ENCODE peak calls at places on chromosomes 13 and 19, in eight cellular contexts. One of them, this sample, is unnamed.

GRCh38 chr19:43634068-43634467 is 5.6 kb downstream of the CADM4 start:
- DNase-seq in IMR-90: no peak
- DNase-seq in heart left ventricle: no peak
- DNase-seq in NB4: no peak
- DNase-seq in ovary: no peak
- DNase-seq in testis: no peak
- DNase-seq in H1: no peak
- DNase-seq in right lobe of liver: no peak
- DNase-seq in this sample: no peak

GRCh38 chr13:42047561-42048322 is 706 bp upstream of the DGKH start:
- DNase-seq in NB4: peak
- DNase-seq in right lobe of liver: peak
- DNase-seq in H1: no peak
- DNase-seq in ovary: peak
- DNase-seq in testis: peak
- DNase-seq in IMR-90: peak
- DNase-seq in heart left ventricle: peak
- DNase-seq in this sample: peak

GRCh38 chr13:106617561-106617960 is 49.6 kb upstream of the ARGLU1 start:
- DNase-seq in NB4: no peak
- DNase-seq in H1: peak
- DNase-seq in heart left ventricle: no peak
- DNase-seq in ovary: no peak
- DNase-seq in right lobe of liver: no peak
- DNase-seq in testis: no peak
- DNase-seq in IMR-90: peak
- DNase-seq in this sample: no peak

GRCh38 chr19:34276614-34277013 is 22.3 kb downstream of the GARRE1 start:
- DNase-seq in H1: no peak
- DNase-seq in ovary: no peak
- DNase-seq in right lobe of liver: no peak
- DNase-seq in NB4: no peak
- DNase-seq in IMR-90: no peak
- DNase-seq in testis: peak
- DNase-seq in heart left ventricle: no peak
- DNase-seq in this sample: no peak

GRCh38 chr19:6071840-6072239 is 38.5 kb downstream of the RFX2 start:
- DNase-seq in H1: no peak
- DNase-seq in NB4: no peak
- DNase-seq in IMR-90: no peak
- DNase-seq in ovary: no peak
- DNase-seq in right lobe of liver: no peak
- DNase-seq in testis: no peak
- DNase-seq in heart left ventricle: no peak
- DNase-seq in this sample: no peak

GRCh38 chr13:49448753-49449152 is 4.7 kb downstream of the SETDB2 start:
- DNase-seq in NB4: no peak
- DNase-seq in testis: no peak
- DNase-seq in IMR-90: no peak
- DNase-seq in ovary: no peak
- DNase-seq in heart left ventricle: no peak
- DNase-seq in H1: no peak
- DNase-seq in right lobe of liver: no peak
- DNase-seq in this sample: no peak

GRCh38 chr19:3649888-3650287 is 23.3 kb upstream of the CACTIN start:
- DNase-seq in ovary: no peak
- DNase-seq in heart left ventricle: no peak
- DNase-seq in IMR-90: no peak
- DNase-seq in H1: no peak
- DNase-seq in NB4: no peak
- DNase-seq in testis: no peak
- DNase-seq in right lobe of liver: no peak
- DNase-seq in this sample: no peak

GRCh38 chr13:42474954-42475353 is 99.0 kb upstream of the TNFSF11 start:
- DNase-seq in right lobe of liver: no peak
- DNase-seq in IMR-90: peak
- DNase-seq in heart left ventricle: no peak
- DNase-seq in H1: no peak
- DNase-seq in ovary: no peak
- DNase-seq in NB4: no peak
- DNase-seq in testis: no peak
- DNase-seq in this sample: no peak

GRCh38 chr13:113647351-113648217 is 10.4 kb downstream of the ATP4B start:
- DNase-seq in H1: no peak
- DNase-seq in ovary: peak
- DNase-seq in NB4: no peak
- DNase-seq in right lobe of liver: peak
- DNase-seq in IMR-90: no peak
- DNase-seq in testis: peak
- DNase-seq in heart left ventricle: peak
- DNase-seq in this sample: peak

GRCh38 chr13:75353786-75354193 is 128.2 kb downstream of the TBC1D4 start:
- DNase-seq in ovary: no peak
- DNase-seq in testis: no peak
- DNase-seq in heart left ventricle: peak
- DNase-seq in right lobe of liver: no peak
- DNase-seq in NB4: no peak
- DNase-seq in H1: no peak
- DNase-seq in IMR-90: peak
- DNase-seq in this sample: no peak

GRCh38 chr13:51177188-51177587 is 45.0 kb upstream of the FAM124A start:
- DNase-seq in ovary: no peak
- DNase-seq in testis: no peak
- DNase-seq in right lobe of liver: no peak
- DNase-seq in H1: no peak
- DNase-seq in heart left ventricle: no peak
- DNase-seq in IMR-90: no peak
- DNase-seq in NB4: no peak
- DNase-seq in this sample: no peak

GRCh38 chr13:91704398-91704797 is 306.0 kb downstream of the GPC5 start:
- DNase-seq in right lobe of liver: no peak
- DNase-seq in H1: no peak
- DNase-seq in testis: no peak
- DNase-seq in NB4: no peak
- DNase-seq in heart left ventricle: no peak
- DNase-seq in ovary: no peak
- DNase-seq in IMR-90: no peak
- DNase-seq in this sample: no peak

GRCh38 chr13:40220299-40220935 is 446.0 kb downstream of the FOXO1 start:
- DNase-seq in right lobe of liver: no peak
- DNase-seq in NB4: no peak
- DNase-seq in ovary: no peak
- DNase-seq in IMR-90: no peak
- DNase-seq in H1: no peak
- DNase-seq in testis: no peak
- DNase-seq in heart left ventricle: no peak
- DNase-seq in this sample: no peak

GRCh38 chr19:45547965-45548609 is 36.5 kb downstream of the OPA3 start:
- DNase-seq in NB4: no peak
- DNase-seq in testis: no peak
- DNase-seq in heart left ventricle: no peak
- DNase-seq in ovary: no peak
- DNase-seq in IMR-90: peak
- DNase-seq in right lobe of liver: no peak
- DNase-seq in H1: no peak
- DNase-seq in this sample: peak

GRCh38 chr13:88000239-88000638 is 329.1 kb downstream of the SLITRK5 start:
- DNase-seq in ovary: no peak
- DNase-seq in right lobe of liver: no peak
- DNase-seq in IMR-90: peak
- DNase-seq in heart left ventricle: no peak
- DNase-seq in testis: no peak
- DNase-seq in NB4: peak
- DNase-seq in H1: no peak
- DNase-seq in this sample: no peak

GRCh38 chr13:43374621-43375020 is 351.2 kb downstream of the DNAJC15 start:
- DNase-seq in testis: no peak
- DNase-seq in NB4: peak
- DNase-seq in IMR-90: peak
- DNase-seq in right lobe of liver: no peak
- DNase-seq in ovary: no peak
- DNase-seq in heart left ventricle: no peak
- DNase-seq in H1: no peak
- DNase-seq in this sample: no peak

GRCh38 chr13:77026255-77026782 is 640 bp downstream of the FBXL3 start:
- DNase-seq in heart left ventricle: peak
- DNase-seq in right lobe of liver: peak
- DNase-seq in NB4: peak
- DNase-seq in IMR-90: peak
- DNase-seq in ovary: peak
- DNase-seq in H1: no peak
- DNase-seq in testis: peak
- DNase-seq in this sample: peak
- TF ChIP-seq POLR2A in heart left ventricle: no peak
- TF ChIP-seq POLR2A in right lobe of liver: no peak
- TF ChIP-seq POLR2A in NB4: no peak
- TF ChIP-seq POLR2A in IMR-90: no peak
- TF ChIP-seq POLR2A in ovary: no peak
- TF ChIP-seq POLR2A in H1: no peak
- TF ChIP-seq POLR2A in testis: no peak
- TF ChIP-seq POLR2A in this sample: no peak

GRCh38 chr19:1393841-1394240 is 7.5 kb downstream of the GAMT start:
- DNase-seq in ovary: no peak
- DNase-seq in heart left ventricle: no peak
- DNase-seq in IMR-90: no peak
- DNase-seq in H1: no peak
- DNase-seq in testis: no peak
- DNase-seq in right lobe of liver: no peak
- DNase-seq in NB4: no peak
- DNase-seq in this sample: no peak

GRCh38 chr19:1396019-1396767 is 5.1 kb downstream of the GAMT start:
- DNase-seq in NB4: no peak
- DNase-seq in ovary: no peak
- DNase-seq in right lobe of liver: peak
- DNase-seq in IMR-90: no peak
- DNase-seq in H1: no peak
- DNase-seq in heart left ventricle: no peak
- DNase-seq in testis: no peak
- DNase-seq in this sample: no peak

GRCh38 chr19:1396768-1397679 is 4.3 kb downstream of the GAMT start:
- DNase-seq in testis: no peak
- DNase-seq in NB4: no peak
- DNase-seq in IMR-90: no peak
- DNase-seq in right lobe of liver: peak
- DNase-seq in ovary: no peak
- DNase-seq in heart left ventricle: no peak
- DNase-seq in H1: no peak
- DNase-seq in this sample: no peak

GRCh38 chr19:1394252-1395193 is 6.8 kb downstream of the GAMT start:
- DNase-seq in H1: no peak
- DNase-seq in NB4: no peak
- DNase-seq in IMR-90: no peak
- DNase-seq in ovary: no peak
- DNase-seq in heart left ventricle: no peak
- DNase-seq in right lobe of liver: peak
- DNase-seq in testis: no peak
- DNase-seq in this sample: no peak

GRCh38 chr19:1395194-1396018 is 5.9 kb downstream of the GAMT start:
- DNase-seq in heart left ventricle: no peak
- DNase-seq in ovary: peak
- DNase-seq in right lobe of liver: peak
- DNase-seq in H1: no peak
- DNase-seq in NB4: no peak
- DNase-seq in IMR-90: no peak
- DNase-seq in testis: no peak
- DNase-seq in this sample: no peak
- TF ChIP-seq POLR2A in heart left ventricle: no peak
- TF ChIP-seq POLR2A in ovary: no peak
- TF ChIP-seq POLR2A in right lobe of liver: peak
- TF ChIP-seq POLR2A in H1: no peak
- TF ChIP-seq POLR2A in NB4: no peak
- TF ChIP-seq POLR2A in IMR-90: no peak
- TF ChIP-seq POLR2A in testis: no peak
- TF ChIP-seq POLR2A in this sample: no peak

DNA sequence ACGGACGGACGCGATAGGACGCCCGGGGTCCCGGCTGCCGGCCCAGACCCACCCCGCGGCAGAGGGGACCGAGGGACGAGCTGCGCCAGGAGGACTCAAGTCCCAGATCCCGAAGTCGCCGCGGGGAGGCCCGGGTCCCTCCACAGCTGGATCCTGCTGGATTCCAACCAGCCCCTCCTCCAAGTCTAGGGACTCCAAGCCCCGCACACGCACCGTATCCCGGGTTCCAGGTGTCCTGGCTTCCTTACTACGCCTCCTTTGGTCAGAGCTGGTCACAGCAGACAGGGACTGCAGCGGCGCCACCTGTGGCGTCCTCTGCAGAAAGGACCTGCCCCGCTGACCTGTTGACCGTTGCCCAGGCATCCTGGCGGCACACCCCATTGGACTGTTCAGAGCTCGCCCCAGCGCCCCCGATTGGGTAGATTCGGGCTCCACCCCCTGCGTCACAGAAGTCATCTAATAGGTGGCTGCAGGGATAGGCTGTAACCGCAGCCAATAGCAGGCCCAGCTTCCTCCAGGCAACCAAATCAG is 29.0 kb upstream of the ZNF709 start:
- DNase-seq in H1: peak
- DNase-seq in IMR-90: no peak
- DNase-seq in NB4: no peak
- DNase-seq in ovary: peak
- DNase-seq in heart left ventricle: no peak
- DNase-seq in right lobe of liver: no peak
- DNase-seq in testis: peak
- DNase-seq in this sample: no peak
- TF ChIP-seq POLR2A in H1: no peak
- TF ChIP-seq POLR2A in IMR-90: no peak
- TF ChIP-seq POLR2A in NB4: no peak
- TF ChIP-seq POLR2A in ovary: no peak
- TF ChIP-seq POLR2A in heart left ventricle: no peak
- TF ChIP-seq POLR2A in right lobe of liver: no peak
- TF ChIP-seq POLR2A in testis: no peak
- TF ChIP-seq POLR2A in this sample: no peak

DNA sequence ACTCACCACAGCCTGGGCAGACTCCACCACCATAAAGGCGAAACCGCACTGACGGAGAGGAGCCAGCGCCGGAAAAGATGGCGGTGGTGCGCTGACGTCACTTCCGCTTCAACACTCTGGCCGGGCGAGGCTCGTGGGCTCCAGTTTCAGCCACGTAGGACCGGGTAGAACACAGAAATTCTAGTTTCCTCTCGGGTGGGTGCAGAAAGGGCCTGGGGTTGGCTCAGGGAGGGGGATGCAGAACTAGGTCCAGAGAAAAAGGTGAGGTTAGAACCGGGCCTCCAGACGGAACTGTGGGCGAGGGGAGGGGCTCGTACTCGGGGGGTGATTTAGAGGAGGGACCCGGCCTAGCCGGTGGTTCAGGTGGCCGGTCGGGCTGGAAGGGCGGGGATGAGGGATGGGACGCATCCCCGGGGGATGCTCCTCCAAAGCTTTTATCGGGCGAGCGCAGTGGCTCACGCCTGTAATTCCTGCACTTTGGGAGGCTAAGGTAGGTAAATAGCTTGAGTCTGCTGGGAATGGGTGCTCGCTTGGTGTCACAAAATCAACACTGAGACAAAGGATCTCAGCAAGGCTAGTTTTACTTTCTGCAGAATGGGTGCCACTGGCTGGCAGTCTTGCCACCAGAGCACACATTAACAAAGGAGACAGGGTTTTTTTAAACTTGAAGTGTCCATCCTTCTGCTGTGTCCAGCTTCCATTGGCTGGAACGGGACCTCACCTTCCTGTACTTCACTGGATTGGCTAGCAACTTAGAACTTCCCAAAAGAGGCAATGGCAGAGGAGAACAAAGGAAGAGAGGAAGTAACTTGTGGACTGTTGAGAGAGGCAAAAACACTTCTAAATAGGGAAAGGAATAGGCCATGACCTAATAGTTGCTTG is at the start of gene ZNF561:
- DNase-seq in right lobe of liver: peak
- DNase-seq in testis: peak
- DNase-seq in H1: peak
- DNase-seq in ovary: peak
- DNase-seq in heart left ventricle: peak
- DNase-seq in IMR-90: peak
- DNase-seq in NB4: peak
- DNase-seq in this sample: peak
- TF ChIP-seq POLR2A in right lobe of liver: peak
- TF ChIP-seq POLR2A in testis: no peak
- TF ChIP-seq POLR2A in H1: peak
- TF ChIP-seq POLR2A in ovary: no peak
- TF ChIP-seq POLR2A in heart left ventricle: no peak
- TF ChIP-seq POLR2A in IMR-90: peak
- TF ChIP-seq POLR2A in NB4: peak
- TF ChIP-seq POLR2A in this sample: peak

This sample was measured in adrenal gland.